ENCODE peak calls at places on chromosomes 2 and 18, in ten cellular contexts. One of them, this sample, is unnamed.

GRCh38 chr2:146489386-146489785 is 1355.4 kb upstream of the ACVR2A start:
- DNase-seq in A549: no peak
- DNase-seq in brain microvascular endothelial cell: peak
- DNase-seq in fibroblast of pulmonary artery: no peak
- DNase-seq in sigmoid colon: no peak
- DNase-seq in choroid plexus epithelial cell: peak
- DNase-seq in HCT116: no peak
- DNase-seq in foreskin fibroblast: no peak
- DNase-seq in astrocyte of the spinal cord: no peak
- DNase-seq in AG10803: no peak
- DNase-seq in this sample: no peak

GRCh38 chr18:79531386-79531785 is 135.7 kb downstream of the NFATC1 start:
- DNase-seq in AG10803: no peak
- DNase-seq in A549: no peak
- DNase-seq in HCT116: no peak
- DNase-seq in fibroblast of pulmonary artery: no peak
- DNase-seq in foreskin fibroblast: no peak
- DNase-seq in brain microvascular endothelial cell: no peak
- DNase-seq in choroid plexus epithelial cell: no peak
- DNase-seq in astrocyte of the spinal cord: no peak
- DNase-seq in sigmoid colon: peak
- DNase-seq in this sample: no peak

GRCh38 chr2:117982376-117983033 is 31.4 kb downstream of the CCDC93 start:
- DNase-seq in HCT116: no peak
- DNase-seq in choroid plexus epithelial cell: no peak
- DNase-seq in sigmoid colon: no peak
- DNase-seq in brain microvascular endothelial cell: no peak
- DNase-seq in AG10803: no peak
- DNase-seq in fibroblast of pulmonary artery: no peak
- DNase-seq in A549: no peak
- DNase-seq in astrocyte of the spinal cord: no peak
- DNase-seq in foreskin fibroblast: no peak
- DNase-seq in this sample: no peak

GRCh38 chr2:193523662-193524061 is 1328.9 kb upstream of the TMEFF2 start:
- DNase-seq in sigmoid colon: no peak
- DNase-seq in HCT116: no peak
- DNase-seq in foreskin fibroblast: peak
- DNase-seq in A549: no peak
- DNase-seq in fibroblast of pulmonary artery: no peak
- DNase-seq in brain microvascular endothelial cell: no peak
- DNase-seq in astrocyte of the spinal cord: peak
- DNase-seq in AG10803: no peak
- DNase-seq in choroid plexus epithelial cell: peak
- DNase-seq in this sample: no peak

GRCh38 chr18:22300665-22301636 is 116.8 kb downstream of the CTAGE1 start:
- DNase-seq in choroid plexus epithelial cell: no peak
- DNase-seq in HCT116: no peak
- DNase-seq in astrocyte of the spinal cord: no peak
- DNase-seq in AG10803: no peak
- DNase-seq in brain microvascular endothelial cell: no peak
- DNase-seq in A549: no peak
- DNase-seq in fibroblast of pulmonary artery: peak
- DNase-seq in sigmoid colon: no peak
- DNase-seq in foreskin fibroblast: no peak
- DNase-seq in this sample: no peak

GRCh38 chr2:51881673-51882072 is 849.7 kb upstream of the NRXN1 start:
- DNase-seq in A549: no peak
- DNase-seq in choroid plexus epithelial cell: no peak
- DNase-seq in astrocyte of the spinal cord: no peak
- DNase-seq in AG10803: no peak
- DNase-seq in brain microvascular endothelial cell: no peak
- DNase-seq in fibroblast of pulmonary artery: no peak
- DNase-seq in HCT116: no peak
- DNase-seq in sigmoid colon: no peak
- DNase-seq in foreskin fibroblast: no peak
- DNase-seq in this sample: no peak

GRCh38 chr2:237888389-237888788 is 29.0 kb downstream of the RAMP1 start:
- DNase-seq in foreskin fibroblast: peak
- DNase-seq in astrocyte of the spinal cord: peak
- DNase-seq in brain microvascular endothelial cell: peak
- DNase-seq in fibroblast of pulmonary artery: peak
- DNase-seq in sigmoid colon: no peak
- DNase-seq in AG10803: peak
- DNase-seq in choroid plexus epithelial cell: peak
- DNase-seq in A549: no peak
- DNase-seq in HCT116: no peak
- DNase-seq in this sample: no peak

GRCh38 chr2:6538607-6539006 is 327.1 kb downstream of the CMPK2 start:
- DNase-seq in choroid plexus epithelial cell: peak
- DNase-seq in brain microvascular endothelial cell: no peak
- DNase-seq in astrocyte of the spinal cord: no peak
- DNase-seq in foreskin fibroblast: no peak
- DNase-seq in sigmoid colon: no peak
- DNase-seq in AG10803: no peak
- DNase-seq in fibroblast of pulmonary artery: no peak
- DNase-seq in A549: no peak
- DNase-seq in HCT116: no peak
- DNase-seq in this sample: no peak

GRCh38 chr2:86253424-86253823 is 54.2 kb downstream of the MRPL35 start:
- DNase-seq in AG10803: no peak
- DNase-seq in astrocyte of the spinal cord: no peak
- DNase-seq in sigmoid colon: no peak
- DNase-seq in fibroblast of pulmonary artery: no peak
- DNase-seq in foreskin fibroblast: no peak
- DNase-seq in brain microvascular endothelial cell: no peak
- DNase-seq in HCT116: no peak
- DNase-seq in choroid plexus epithelial cell: no peak
- DNase-seq in A549: no peak
- DNase-seq in this sample: no peak

GRCh38 chr2:86249176-86249842 is 50.1 kb downstream of the MRPL35 start:
- DNase-seq in brain microvascular endothelial cell: peak
- DNase-seq in choroid plexus epithelial cell: peak
- DNase-seq in AG10803: peak
- DNase-seq in HCT116: peak
- DNase-seq in sigmoid colon: peak
- DNase-seq in fibroblast of pulmonary artery: peak
- DNase-seq in A549: no peak
- DNase-seq in astrocyte of the spinal cord: peak
- DNase-seq in foreskin fibroblast: peak
- DNase-seq in this sample: peak

GRCh38 chr2:86251840-86252266 is 52.6 kb downstream of the MRPL35 start:
- DNase-seq in foreskin fibroblast: no peak
- DNase-seq in choroid plexus epithelial cell: peak
- DNase-seq in HCT116: no peak
- DNase-seq in sigmoid colon: no peak
- DNase-seq in fibroblast of pulmonary artery: peak
- DNase-seq in AG10803: no peak
- DNase-seq in A549: no peak
- DNase-seq in brain microvascular endothelial cell: no peak
- DNase-seq in astrocyte of the spinal cord: no peak
- DNase-seq in this sample: no peak

GRCh38 chr2:86254576-86255538 is 55.6 kb downstream of the MRPL35 start:
- DNase-seq in astrocyte of the spinal cord: peak
- DNase-seq in choroid plexus epithelial cell: peak
- DNase-seq in brain microvascular endothelial cell: no peak
- DNase-seq in fibroblast of pulmonary artery: no peak
- DNase-seq in HCT116: no peak
- DNase-seq in sigmoid colon: peak
- DNase-seq in A549: no peak
- DNase-seq in AG10803: no peak
- DNase-seq in foreskin fibroblast: no peak
- DNase-seq in this sample: no peak

DNA sequence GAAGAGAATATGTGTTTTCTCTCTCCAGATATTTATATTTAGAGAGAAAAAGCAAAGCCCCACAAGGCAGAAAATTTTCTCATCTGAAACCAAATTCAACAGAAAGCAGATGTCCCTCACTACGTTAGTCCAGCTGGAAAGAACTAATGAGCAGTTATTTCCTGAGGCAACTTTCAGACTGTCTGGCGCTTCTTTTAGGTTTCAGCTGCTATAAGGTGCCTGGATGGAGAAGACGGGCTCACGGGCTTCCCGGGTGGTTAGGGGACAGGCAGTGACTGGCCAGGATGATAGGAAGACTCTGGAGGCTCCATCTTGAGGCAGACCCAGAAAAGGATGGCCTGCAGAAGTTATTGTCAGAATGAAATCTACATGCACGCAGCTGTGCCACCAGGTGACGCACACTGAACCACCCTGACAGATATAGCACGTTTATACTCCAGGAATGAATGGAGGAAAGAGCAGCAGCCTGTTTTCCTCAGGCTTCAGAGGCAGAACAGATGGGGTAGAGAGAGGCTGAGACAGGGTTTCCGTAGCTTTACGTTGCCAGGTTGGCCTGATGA is 50.7 kb downstream of the MRPL35 start:
- DNase-seq in brain microvascular endothelial cell: no peak
- DNase-seq in AG10803: no peak
- DNase-seq in A549: no peak
- DNase-seq in sigmoid colon: peak
- DNase-seq in foreskin fibroblast: peak
- DNase-seq in fibroblast of pulmonary artery: peak
- DNase-seq in HCT116: no peak
- DNase-seq in astrocyte of the spinal cord: no peak
- DNase-seq in choroid plexus epithelial cell: no peak
- DNase-seq in this sample: no peak
- TF ChIP-seq CTCF in brain microvascular endothelial cell: peak
- TF ChIP-seq CTCF in AG10803: peak
- TF ChIP-seq CTCF in A549: no peak
- TF ChIP-seq CTCF in sigmoid colon: peak
- TF ChIP-seq CTCF in foreskin fibroblast: no peak
- TF ChIP-seq CTCF in fibroblast of pulmonary artery: no peak
- TF ChIP-seq CTCF in HCT116: no peak
- TF ChIP-seq CTCF in astrocyte of the spinal cord: no peak
- TF ChIP-seq CTCF in choroid plexus epithelial cell: no peak
- TF ChIP-seq CTCF in this sample: no peak

GRCh38 chr2:241271641-241272297 is 43.7 kb downstream of the HDLBP start:
- DNase-seq in fibroblast of pulmonary artery: peak
- DNase-seq in astrocyte of the spinal cord: peak
- DNase-seq in foreskin fibroblast: peak
- DNase-seq in brain microvascular endothelial cell: peak
- DNase-seq in AG10803: peak
- DNase-seq in HCT116: peak
- DNase-seq in sigmoid colon: peak
- DNase-seq in choroid plexus epithelial cell: peak
- DNase-seq in A549: peak
- DNase-seq in this sample: peak

GRCh38 chr2:241274127-241274526 is 41.3 kb downstream of the HDLBP start:
- DNase-seq in astrocyte of the spinal cord: no peak
- DNase-seq in sigmoid colon: no peak
- DNase-seq in AG10803: no peak
- DNase-seq in brain microvascular endothelial cell: no peak
- DNase-seq in HCT116: no peak
- DNase-seq in choroid plexus epithelial cell: no peak
- DNase-seq in foreskin fibroblast: no peak
- DNase-seq in fibroblast of pulmonary artery: no peak
- DNase-seq in A549: no peak
- DNase-seq in this sample: no peak

GRCh38 chr2:241272722-241273551 is 42.5 kb downstream of the HDLBP start:
- DNase-seq in choroid plexus epithelial cell: peak
- DNase-seq in fibroblast of pulmonary artery: peak
- DNase-seq in sigmoid colon: peak
- DNase-seq in HCT116: no peak
- DNase-seq in brain microvascular endothelial cell: peak
- DNase-seq in astrocyte of the spinal cord: peak
- DNase-seq in foreskin fibroblast: peak
- DNase-seq in A549: no peak
- DNase-seq in AG10803: peak
- DNase-seq in this sample: no peak

GRCh38 chr2:241272298-241272721 is 43.2 kb downstream of the HDLBP start:
- DNase-seq in HCT116: no peak
- DNase-seq in foreskin fibroblast: no peak
- DNase-seq in AG10803: no peak
- DNase-seq in astrocyte of the spinal cord: peak
- DNase-seq in A549: no peak
- DNase-seq in fibroblast of pulmonary artery: peak
- DNase-seq in brain microvascular endothelial cell: no peak
- DNase-seq in sigmoid colon: peak
- DNase-seq in choroid plexus epithelial cell: no peak
- DNase-seq in this sample: no peak

DNA sequence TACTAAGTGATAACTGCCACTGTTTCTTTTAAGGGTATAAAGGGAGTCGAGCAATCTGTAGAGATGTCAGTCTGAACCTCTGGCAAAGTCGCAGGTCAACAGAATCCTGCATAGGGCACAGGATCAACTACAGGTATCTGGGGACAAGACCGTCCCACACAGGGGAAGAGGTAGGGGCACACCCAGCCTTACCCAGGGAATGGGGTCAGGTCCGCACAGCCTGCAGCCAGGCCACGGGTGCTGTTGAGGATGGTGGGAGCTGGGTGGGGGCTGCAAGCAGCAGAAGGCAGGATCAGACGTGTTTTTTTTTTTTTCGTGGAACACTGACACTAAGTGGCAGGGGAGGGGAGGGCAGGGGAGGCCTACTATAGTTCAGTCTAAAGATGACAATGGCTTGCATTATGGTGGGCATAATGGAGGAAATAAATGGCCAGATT is 41.9 kb downstream of the HDLBP start:
- DNase-seq in choroid plexus epithelial cell: no peak
- DNase-seq in foreskin fibroblast: no peak
- DNase-seq in fibroblast of pulmonary artery: no peak
- DNase-seq in brain microvascular endothelial cell: no peak
- DNase-seq in AG10803: no peak
- DNase-seq in HCT116: no peak
- DNase-seq in astrocyte of the spinal cord: no peak
- DNase-seq in A549: no peak
- DNase-seq in sigmoid colon: no peak
- DNase-seq in this sample: no peak
- H3K4me3 ChIP-seq in choroid plexus epithelial cell: no peak
- H3K4me3 ChIP-seq in foreskin fibroblast: peak
- H3K4me3 ChIP-seq in fibroblast of pulmonary artery: no peak
- H3K4me3 ChIP-seq in brain microvascular endothelial cell: peak
- H3K4me3 ChIP-seq in AG10803: peak
- H3K4me3 ChIP-seq in HCT116: no peak
- H3K4me3 ChIP-seq in astrocyte of the spinal cord: no peak
- H3K4me3 ChIP-seq in A549: peak
- H3K4me3 ChIP-seq in sigmoid colon: no peak
- H3K4me3 ChIP-seq in this sample: peak

GRCh38 chr18:49206717-49207116 is 253.7 kb downstream of the DYM start:
- DNase-seq in AG10803: peak
- DNase-seq in fibroblast of pulmonary artery: peak
- DNase-seq in A549: no peak
- DNase-seq in astrocyte of the spinal cord: peak
- DNase-seq in foreskin fibroblast: no peak
- DNase-seq in HCT116: no peak
- DNase-seq in sigmoid colon: no peak
- DNase-seq in choroid plexus epithelial cell: peak
- DNase-seq in brain microvascular endothelial cell: no peak
- DNase-seq in this sample: no peak
- TF ChIP-seq CTCF in AG10803: peak
- TF ChIP-seq CTCF in fibroblast of pulmonary artery: peak
- TF ChIP-seq CTCF in A549: no peak
- TF ChIP-seq CTCF in astrocyte of the spinal cord: peak
- TF ChIP-seq CTCF in foreskin fibroblast: peak
- TF ChIP-seq CTCF in HCT116: no peak
- TF ChIP-seq CTCF in sigmoid colon: no peak
- TF ChIP-seq CTCF in choroid plexus epithelial cell: peak
- TF ChIP-seq CTCF in brain microvascular endothelial cell: peak
- TF ChIP-seq CTCF in this sample: peak

DNA sequence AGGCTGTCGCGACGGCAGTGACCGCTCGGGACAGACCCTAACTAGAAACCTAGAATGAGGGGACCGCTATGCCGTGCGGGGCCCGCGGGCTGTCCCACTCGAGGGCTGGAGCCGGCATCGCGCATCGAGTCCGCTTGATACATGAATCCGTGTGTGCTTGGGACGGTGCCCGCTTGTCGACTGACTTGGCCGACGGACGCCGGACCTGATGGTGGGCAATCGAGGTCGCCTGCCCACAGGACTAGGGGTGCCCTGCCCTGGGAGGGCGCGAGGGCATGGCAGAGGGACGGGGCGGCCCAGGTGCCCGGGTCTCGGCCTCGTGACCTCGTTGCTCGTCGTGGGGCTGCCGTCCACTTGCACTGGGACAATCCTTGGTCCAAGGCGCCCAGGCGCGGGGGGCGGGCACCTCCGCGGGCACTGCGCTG is 688 bp upstream of the PTMA start:
- DNase-seq in choroid plexus epithelial cell: peak
- DNase-seq in HCT116: peak
- DNase-seq in sigmoid colon: no peak
- DNase-seq in fibroblast of pulmonary artery: peak
- DNase-seq in AG10803: peak
- DNase-seq in foreskin fibroblast: no peak
- DNase-seq in brain microvascular endothelial cell: no peak
- DNase-seq in astrocyte of the spinal cord: no peak
- DNase-seq in A549: no peak
- DNase-seq in this sample: no peak
- H3K4me3 ChIP-seq in choroid plexus epithelial cell: peak
- H3K4me3 ChIP-seq in HCT116: peak
- H3K4me3 ChIP-seq in sigmoid colon: peak
- H3K4me3 ChIP-seq in fibroblast of pulmonary artery: peak
- H3K4me3 ChIP-seq in AG10803: peak
- H3K4me3 ChIP-seq in foreskin fibroblast: peak
- H3K4me3 ChIP-seq in brain microvascular endothelial cell: peak
- H3K4me3 ChIP-seq in astrocyte of the spinal cord: peak
- H3K4me3 ChIP-seq in A549: peak
- H3K4me3 ChIP-seq in this sample: peak